ENCODE peak calls at places on chromosome 21, in ten cellular contexts. J is stimulated activated CD8-positive, alpha-beta memory T cell treated with anti-CD3 and anti-CD28 coated beads, Interleukin-4, amount 100 ng/mL, for 4 hours; B is T-helper 17 cell; C is hypothalamus; M is NCI-H460; F is stimulated activated CD4-positive, alpha-beta T cell treated with anti-CD3 and anti-CD28 coated beads, TNF-alpha, amount 100 ng/mL, for 48 hours; X is fibroblast of lung; V is heart left ventricle; R is T-cell; T is KG1. Q is an unnamed sample.

GRCh38 chr21:39582749-39583148 is 30.0 kb upstream of the B3GALT5 start:
- DNase-seq in B (no peak), V (no peak), F (no peak), R (no peak), X (no peak), J (no peak), M (no peak), C (no peak), T (no peak), Q (no peak)

GRCh38 chr21:27248791-27249190 is 281.9 kb upstream of the ADAMTS5 start:
- DNase-seq in F (no peak), X (no peak), T (no peak), R (no peak), C (no peak), J (no peak), V (no peak), M (no peak), B (no peak), Q (no peak)

GRCh38 chr21:32921632-32922230 is 104.0 kb upstream of the OLIG2 start:
- DNase-seq in J (no peak), C (no peak), M (no peak), B (peak), R (peak), F (peak), X (no peak), T (no peak), V (no peak), Q (no peak)

GRCh38 chr21:37496972-37497371 is 130.4 kb downstream of the DYRK1A start:
- DNase-seq in J (no peak), X (no peak), R (no peak), C (no peak), V (no peak), F (no peak), T (no peak), B (no peak), M (no peak), Q (no peak)

GRCh38 chr21:41431788-41432548 is 5.9 kb downstream of the MX1 start:
- DNase-seq in T (no peak), R (no peak), J (no peak), B (no peak), V (no peak), X (no peak), F (no peak), M (no peak), C (no peak), Q (no peak)

GRCh38 chr21:25670726-25671125 is 31.7 kb downstream of the JAM2 start:
- DNase-seq in X (peak), B (no peak), C (no peak), V (no peak), J (no peak), R (no peak), F (no peak), M (no peak), T (no peak), Q (no peak)

GRCh38 chr21:36966846-36967657 is 583 bp upstream of the HLCS start:
- DNase-seq in J (no peak), C (no peak), X (peak), B (no peak), M (no peak), V (no peak), T (no peak), F (no peak), R (no peak), Q (no peak)

GRCh38 chr21:46323710-46324389 is at the start of the genes C21orf58 and PCNT:
- DNase-seq in M (peak), C (peak), R (peak), V (peak), T (peak), J (peak), B (peak), F (peak), X (peak), Q (peak)

Q was measured in HFFc6.